ENCODE peak calls at places on chromosome 2, in seven cellular contexts. One of them, this sample, is unnamed.

GRCh38 chr2:238979636-238980035 is 131.8 kb downstream of the TWIST2 start:
- DNase-seq in GM10248: no peak
- DNase-seq in A549: no peak
- DNase-seq in cardiac fibroblast: no peak
- DNase-seq in fibroblast of lung: peak
- DNase-seq in D721Med: no peak
- DNase-seq in epithelial cell of esophagus: no peak
- DNase-seq in this sample: peak

GRCh38 chr2:186588940-186589732 is 720 bp upstream of the ITGAV start:
- DNase-seq in GM10248: no peak
- DNase-seq in A549: no peak
- DNase-seq in cardiac fibroblast: no peak
- DNase-seq in fibroblast of lung: no peak
- DNase-seq in D721Med: no peak
- DNase-seq in epithelial cell of esophagus: no peak
- DNase-seq in this sample: no peak

GRCh38 chr2:185185044-185185443 is 553.6 kb upstream of the FSIP2 start:
- DNase-seq in GM10248: no peak
- DNase-seq in A549: no peak
- DNase-seq in cardiac fibroblast: no peak
- DNase-seq in fibroblast of lung: no peak
- DNase-seq in D721Med: no peak
- DNase-seq in epithelial cell of esophagus: no peak
- DNase-seq in this sample: no peak

GRCh38 chr2:950627-950992 is at the start of gene SNTG2:
- DNase-seq in GM10248: peak
- DNase-seq in A549: no peak
- DNase-seq in cardiac fibroblast: no peak
- DNase-seq in fibroblast of lung: no peak
- DNase-seq in D721Med: peak
- DNase-seq in epithelial cell of esophagus: no peak
- DNase-seq in this sample: peak

GRCh38 chr2:108194409-108195132 is 45.2 kb upstream of the SULT1C3 start:
- DNase-seq in GM10248: no peak
- DNase-seq in A549: no peak
- DNase-seq in cardiac fibroblast: peak
- DNase-seq in fibroblast of lung: no peak
- DNase-seq in D721Med: no peak
- DNase-seq in epithelial cell of esophagus: peak
- DNase-seq in this sample: no peak

GRCh38 chr2:231409773-231410172 is 14.3 kb downstream of the B3GNT7 start:
- DNase-seq in GM10248: no peak
- DNase-seq in A549: no peak
- DNase-seq in cardiac fibroblast: no peak
- DNase-seq in fibroblast of lung: no peak
- DNase-seq in D721Med: no peak
- DNase-seq in epithelial cell of esophagus: no peak
- DNase-seq in this sample: no peak

GRCh38 chr2:233267516-233268245 is 16.2 kb downstream of the ATG16L1 start:
- DNase-seq in GM10248: peak
- DNase-seq in A549: no peak
- DNase-seq in cardiac fibroblast: no peak
- DNase-seq in fibroblast of lung: no peak
- DNase-seq in D721Med: no peak
- DNase-seq in epithelial cell of esophagus: no peak
- DNase-seq in this sample: no peak

GRCh38 chr2:25938345-25938744 is 44.0 kb downstream of the KIF3C start:
- DNase-seq in GM10248: no peak
- DNase-seq in A549: no peak
- DNase-seq in cardiac fibroblast: no peak
- DNase-seq in fibroblast of lung: no peak
- DNase-seq in D721Med: no peak
- DNase-seq in epithelial cell of esophagus: no peak
- DNase-seq in this sample: no peak

GRCh38 chr2:201969241-201969937 is 64.3 kb upstream of the FZD7 start:
- DNase-seq in GM10248: no peak
- DNase-seq in A549: no peak
- DNase-seq in cardiac fibroblast: no peak
- DNase-seq in fibroblast of lung: no peak
- DNase-seq in D721Med: peak
- DNase-seq in epithelial cell of esophagus: no peak
- DNase-seq in this sample: no peak

DNA sequence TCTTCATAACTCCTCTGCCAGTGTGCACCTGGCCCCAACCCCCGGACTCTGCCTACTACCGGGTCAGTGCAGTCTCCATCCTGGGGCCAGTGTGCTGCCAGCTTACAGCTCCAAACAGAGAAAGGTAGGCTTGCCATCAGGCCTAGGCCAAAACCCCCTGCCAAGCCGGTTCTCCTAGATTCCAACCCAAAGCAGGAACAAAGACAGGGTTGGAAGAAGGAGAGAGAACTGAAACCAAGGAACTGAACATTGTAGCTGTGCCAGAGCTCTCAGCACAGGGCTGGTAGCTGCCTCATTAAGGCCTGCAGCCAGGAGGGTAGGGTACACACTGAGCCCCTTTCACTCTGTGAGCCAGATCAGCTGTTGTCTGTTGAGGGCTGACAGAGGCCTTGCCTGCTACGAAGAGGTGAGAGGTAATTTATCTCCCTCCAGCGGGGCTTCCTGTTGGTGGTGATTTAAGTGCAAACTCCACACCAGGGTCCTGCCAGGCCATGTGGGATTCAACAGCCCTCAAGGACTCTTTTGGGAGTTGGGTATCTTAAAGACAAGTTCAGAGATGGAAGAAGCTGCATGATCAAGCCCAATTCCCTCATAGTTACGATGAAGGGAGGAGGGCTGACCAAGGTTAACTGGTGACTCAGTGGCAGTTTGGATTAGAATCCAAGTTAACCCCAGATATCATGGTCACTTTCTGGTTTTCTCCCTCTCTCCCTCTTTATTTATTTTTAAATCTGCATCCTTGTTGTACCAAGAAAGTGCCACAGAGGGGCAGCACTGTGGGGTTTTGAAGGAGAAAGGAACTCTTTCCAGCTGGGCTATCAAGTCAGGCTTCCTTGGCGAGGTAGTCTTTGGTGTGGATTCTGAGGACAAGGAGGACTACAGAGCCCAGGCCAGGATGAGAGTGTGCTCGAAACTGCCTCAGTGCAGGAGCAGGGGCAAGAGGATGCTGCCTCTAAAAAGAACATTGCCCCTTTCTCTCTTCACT is 48.1 kb downstream of the CYRIA start:
- DNase-seq in GM10248: no peak
- DNase-seq in A549: no peak
- DNase-seq in cardiac fibroblast: peak
- DNase-seq in fibroblast of lung: peak
- DNase-seq in D721Med: no peak
- DNase-seq in epithelial cell of esophagus: peak
- DNase-seq in this sample: no peak
- TF ChIP-seq CTCF in GM10248: no peak
- TF ChIP-seq CTCF in A549: peak
- TF ChIP-seq CTCF in cardiac fibroblast: peak
- TF ChIP-seq CTCF in fibroblast of lung: peak
- TF ChIP-seq CTCF in D721Med: peak
- TF ChIP-seq CTCF in epithelial cell of esophagus: peak
- TF ChIP-seq CTCF in this sample: peak

GRCh38 chr2:134776836-134777235 is 58.0 kb upstream of the TMEM163 start:
- DNase-seq in GM10248: no peak
- DNase-seq in A549: no peak
- DNase-seq in cardiac fibroblast: no peak
- DNase-seq in fibroblast of lung: no peak
- DNase-seq in D721Med: no peak
- DNase-seq in epithelial cell of esophagus: no peak
- DNase-seq in this sample: no peak

GRCh38 chr2:134773372-134774073 is 54.7 kb upstream of the TMEM163 start:
- DNase-seq in GM10248: no peak
- DNase-seq in A549: no peak
- DNase-seq in cardiac fibroblast: peak
- DNase-seq in fibroblast of lung: no peak
- DNase-seq in D721Med: no peak
- DNase-seq in epithelial cell of esophagus: no peak
- DNase-seq in this sample: no peak

GRCh38 chr2:134774074-134774742 is 55.4 kb upstream of the TMEM163 start:
- DNase-seq in GM10248: no peak
- DNase-seq in A549: no peak
- DNase-seq in cardiac fibroblast: peak
- DNase-seq in fibroblast of lung: no peak
- DNase-seq in D721Med: no peak
- DNase-seq in epithelial cell of esophagus: peak
- DNase-seq in this sample: peak

GRCh38 chr2:134772493-134773169 is 53.8 kb upstream of the TMEM163 start:
- DNase-seq in GM10248: no peak
- DNase-seq in A549: no peak
- DNase-seq in cardiac fibroblast: no peak
- DNase-seq in fibroblast of lung: no peak
- DNase-seq in D721Med: no peak
- DNase-seq in epithelial cell of esophagus: peak
- DNase-seq in this sample: no peak

DNA sequence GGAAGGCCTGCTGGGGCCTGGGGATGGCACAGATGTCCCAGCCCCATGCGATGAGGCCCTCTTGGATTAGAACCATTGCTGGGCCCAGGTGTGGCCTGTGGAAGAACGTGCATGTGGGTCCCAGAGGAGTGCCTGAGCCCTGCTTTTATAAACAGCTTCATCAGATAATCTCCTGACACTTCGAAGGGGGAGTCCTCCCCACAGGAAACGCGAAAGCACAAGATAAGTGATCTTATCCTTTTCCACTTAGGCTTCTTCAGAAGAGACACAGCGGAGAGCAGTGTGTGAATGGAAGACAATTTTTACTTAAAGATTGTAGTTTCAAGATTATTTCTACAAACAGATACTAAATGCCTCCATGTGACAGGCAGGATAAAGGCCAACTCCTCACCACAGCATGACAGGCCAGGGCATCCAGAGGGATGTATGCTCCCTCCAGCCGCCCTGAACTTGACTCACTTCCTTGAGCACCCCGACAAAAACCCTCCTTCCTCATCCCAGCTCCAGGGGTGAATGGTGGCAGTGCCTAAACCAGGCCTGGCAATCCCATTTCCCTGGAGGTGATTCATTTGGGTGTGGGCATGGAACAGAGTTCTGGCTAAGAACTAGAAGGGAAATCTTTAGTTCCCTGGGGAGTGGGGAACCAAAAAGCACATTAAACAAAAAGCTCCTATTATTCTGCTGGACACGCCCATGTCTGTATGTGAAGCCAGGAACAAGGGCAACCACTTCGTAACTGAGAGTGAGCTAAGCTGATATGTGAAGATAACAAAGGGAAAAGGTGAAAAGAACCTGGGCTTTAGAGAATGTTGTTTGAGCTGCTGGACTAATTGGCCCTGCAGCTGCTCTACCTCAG is 56.2 kb upstream of the TMEM163 start:
- DNase-seq in GM10248: no peak
- DNase-seq in A549: no peak
- DNase-seq in cardiac fibroblast: peak
- DNase-seq in fibroblast of lung: no peak
- DNase-seq in D721Med: no peak
- DNase-seq in epithelial cell of esophagus: peak
- DNase-seq in this sample: peak
- TF ChIP-seq CTCF in GM10248: no peak
- TF ChIP-seq CTCF in A549: no peak
- TF ChIP-seq CTCF in cardiac fibroblast: no peak
- TF ChIP-seq CTCF in fibroblast of lung: no peak
- TF ChIP-seq CTCF in D721Med: no peak
- TF ChIP-seq CTCF in epithelial cell of esophagus: no peak
- TF ChIP-seq CTCF in this sample: no peak

GRCh38 chr2:157782057-157782845 is 93.9 kb downstream of the ACVR1 start:
- DNase-seq in GM10248: no peak
- DNase-seq in A549: no peak
- DNase-seq in cardiac fibroblast: peak
- DNase-seq in fibroblast of lung: peak
- DNase-seq in D721Med: no peak
- DNase-seq in epithelial cell of esophagus: peak
- DNase-seq in this sample: no peak
- TF ChIP-seq CTCF in GM10248: no peak
- TF ChIP-seq CTCF in A549: no peak
- TF ChIP-seq CTCF in cardiac fibroblast: peak
- TF ChIP-seq CTCF in fibroblast of lung: peak
- TF ChIP-seq CTCF in D721Med: no peak
- TF ChIP-seq CTCF in epithelial cell of esophagus: peak
- TF ChIP-seq CTCF in this sample: peak

GRCh38 chr2:134670955-134671354 is 47.8 kb downstream of the TMEM163 start:
- DNase-seq in GM10248: no peak
- DNase-seq in A549: no peak
- DNase-seq in cardiac fibroblast: no peak
- DNase-seq in fibroblast of lung: no peak
- DNase-seq in D721Med: no peak
- DNase-seq in epithelial cell of esophagus: no peak
- DNase-seq in this sample: no peak

GRCh38 chr2:134668821-134669220 is 50.0 kb downstream of the TMEM163 start:
- DNase-seq in GM10248: peak
- DNase-seq in A549: no peak
- DNase-seq in cardiac fibroblast: no peak
- DNase-seq in fibroblast of lung: peak
- DNase-seq in D721Med: no peak
- DNase-seq in epithelial cell of esophagus: no peak
- DNase-seq in this sample: no peak

GRCh38 chr2:134667541-134667940 is 51.3 kb downstream of the TMEM163 start:
- DNase-seq in GM10248: no peak
- DNase-seq in A549: no peak
- DNase-seq in cardiac fibroblast: no peak
- DNase-seq in fibroblast of lung: no peak
- DNase-seq in D721Med: no peak
- DNase-seq in epithelial cell of esophagus: no peak
- DNase-seq in this sample: no peak

GRCh38 chr2:134671498-134671897 is 47.3 kb downstream of the TMEM163 start:
- DNase-seq in GM10248: no peak
- DNase-seq in A549: no peak
- DNase-seq in cardiac fibroblast: no peak
- DNase-seq in fibroblast of lung: no peak
- DNase-seq in D721Med: no peak
- DNase-seq in epithelial cell of esophagus: no peak
- DNase-seq in this sample: no peak

DNA sequence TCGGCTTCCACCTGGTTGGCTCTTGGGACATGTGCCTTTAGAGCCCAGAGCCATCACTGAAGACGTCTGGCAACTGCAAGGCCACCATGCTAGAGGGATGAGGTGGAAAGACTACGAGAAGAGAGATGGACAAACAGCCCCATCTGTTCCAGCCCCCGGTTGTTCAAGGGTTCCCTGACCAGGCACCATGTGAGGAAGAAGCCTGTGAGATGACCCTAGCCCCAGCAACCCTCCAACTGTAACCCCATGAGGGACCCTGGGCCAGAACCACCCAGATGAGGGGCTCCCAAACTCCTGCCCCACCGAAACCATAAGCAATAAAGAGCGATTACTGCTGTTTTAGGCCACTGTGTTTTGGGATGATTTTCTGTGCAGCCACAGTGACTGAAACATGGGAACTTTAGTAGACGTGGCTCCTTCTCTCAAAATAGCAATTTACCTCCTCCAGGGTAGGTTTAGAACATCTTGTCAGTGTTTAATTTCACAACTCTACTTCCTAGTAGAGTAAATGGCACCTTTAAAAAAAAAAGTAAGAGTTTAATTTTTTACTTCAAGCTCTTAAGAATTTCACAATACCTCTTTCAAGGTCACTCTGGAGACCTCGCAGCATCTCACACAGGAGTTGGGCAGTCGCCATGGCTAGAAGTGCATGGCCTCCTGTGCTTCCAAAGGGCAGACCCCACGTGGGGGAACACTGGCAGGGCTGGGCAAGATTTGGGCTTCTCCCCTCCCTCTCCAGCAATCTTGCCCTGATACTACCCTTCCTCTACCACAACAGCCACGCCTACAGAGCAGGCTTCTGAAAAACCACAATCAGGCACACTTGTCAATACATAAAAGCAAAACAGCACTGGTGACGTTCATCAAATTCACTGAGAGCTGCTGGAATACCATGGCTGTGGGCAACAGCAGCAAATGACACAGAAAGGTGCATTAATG is 48.8 kb downstream of the TMEM163 start:
- DNase-seq in GM10248: no peak
- DNase-seq in A549: no peak
- DNase-seq in cardiac fibroblast: no peak
- DNase-seq in fibroblast of lung: no peak
- DNase-seq in D721Med: no peak
- DNase-seq in epithelial cell of esophagus: no peak
- DNase-seq in this sample: no peak
- TF ChIP-seq CTCF in GM10248: no peak
- TF ChIP-seq CTCF in A549: no peak
- TF ChIP-seq CTCF in cardiac fibroblast: no peak
- TF ChIP-seq CTCF in fibroblast of lung: no peak
- TF ChIP-seq CTCF in D721Med: no peak
- TF ChIP-seq CTCF in epithelial cell of esophagus: no peak
- TF ChIP-seq CTCF in this sample: no peak